ENCODE peak calls at places on chromosomes 12 and 14, in eight cellular contexts. I, P, F, N, H, S, U and Y are unnamed samples. For H3K27me3, the result is how much of the 10 kb centered on the place peaks cover.

GRCh38 chr12:26090853-26091510 is 33.9 kb downstream of the BHLHE41 start:
- DNase-seq in I (no peak), P (no peak), F (peak), N (no peak), H (no peak), S (no peak), U (peak), Y (no peak)

GRCh38 chr14:23577710-23578392 is 739 bp downstream of the JPH4 start:
- DNase-seq in I (no peak), P (peak), F (no peak), N (no peak), H (no peak), S (no peak), U (no peak), Y (no peak)

GRCh38 chr12:52215587-52216031 is 17.4 kb upstream of the KRT7 start:
- DNase-seq in I (peak), P (no peak), F (peak), N (peak), H (peak), S (no peak), U (peak), Y (no peak)

GRCh38 chr14:92880851-92881250 is 42.1 kb upstream of the CHGA start:
- DNase-seq in I (peak), P (peak), F (peak), N (peak), H (no peak), S (peak), U (peak), Y (peak)

GRCh38 chr12:86774841-86775386 is 518.7 kb upstream of the MGAT4C start:
- DNase-seq in I (no peak), P (no peak), F (peak), N (peak), H (peak), S (no peak), U (no peak), Y (peak)

GRCh38 chr14:99030436-99030835 is 241.6 kb downstream of the BCL11B start:
- DNase-seq in I (no peak), P (no peak), F (no peak), N (no peak), H (no peak), S (no peak), U (no peak), Y (no peak)

GRCh38 chr14:64421166-64421565 is 33.0 kb downstream of the MTHFD1 start:
- DNase-seq in I (no peak), P (no peak), F (peak), N (peak), H (no peak), S (no peak), U (no peak), Y (peak)

GRCh38 chr12:107454431-107454830 is 231.2 kb upstream of the PWP1 start:
- DNase-seq in I (no peak), P (no peak), F (no peak), N (no peak), H (no peak), S (no peak), U (no peak), Y (no peak)

GRCh38 chr12:55057466-55057865 is 37.7 kb downstream of the NEUROD4 start:
- DNase-seq in I (no peak), P (no peak), F (no peak), N (no peak), H (no peak), S (no peak), U (peak), Y (no peak)

GRCh38 chr12:94590428-94590827 is 59.9 kb downstream of the TMCC3 start:
- DNase-seq in I (no peak), P (no peak), F (no peak), N (no peak), H (no peak), S (peak), U (peak), Y (no peak)

GRCh38 chr14:50064993-50065392 is 51.4 kb downstream of the VCPKMT start:
- DNase-seq in I (no peak), P (no peak), F (no peak), N (peak), H (peak), S (no peak), U (no peak), Y (peak)

GRCh38 chr12:131114942-131115584 is 161.4 kb downstream of the ADGRD1 start:
- DNase-seq in I (no peak), P (no peak), F (no peak), N (no peak), H (no peak), S (no peak), U (no peak), Y (peak)

GRCh38 chr14:58805605-58806358 is 168.0 kb downstream of the DACT1 start:
- DNase-seq in I (no peak), P (no peak), F (peak), N (peak), H (peak), S (no peak), U (no peak), Y (no peak)

GRCh38 chr12:15939111-15939510 is 28.0 kb downstream of the DERA start:
- DNase-seq in I (no peak), P (no peak), F (no peak), N (no peak), H (no peak), S (no peak), U (no peak), Y (no peak)

GRCh38 chr12:47704719-47705118 is 1.1 kb downstream of the RPAP3 start:
- DNase-seq in I (no peak), P (no peak), F (no peak), N (no peak), H (no peak), S (no peak), U (no peak), Y (no peak)

GRCh38 chr12:39441963-39442894 is 691 bp downstream of the KIF21A start:
- DNase-seq in I (no peak), P (peak), F (no peak), N (peak), H (peak), S (no peak), U (peak), Y (peak)

GRCh38 chr14:86788229-86788628 is 1204.8 kb downstream of the GALC start:
- DNase-seq in I (no peak), P (no peak), F (peak), N (peak), H (peak), S (no peak), U (no peak), Y (no peak)

GRCh38 chr12:95820096-95820703 is 29.6 kb upstream of the NTN4 start:
- DNase-seq in I (peak), P (no peak), F (peak), N (peak), H (peak), S (no peak), U (peak), Y (peak)

GRCh38 chr12:113198286-113198685 is 12.8 kb downstream of the RITA1 start:
- DNase-seq in I (no peak), P (no peak), F (no peak), N (no peak), H (no peak), S (no peak), U (no peak), Y (no peak)

GRCh38 chr12:116954700-116955381 is 44.1 kb downstream of the FBXW8 start:
- DNase-seq in I (no peak), P (no peak), F (no peak), N (peak), H (no peak), S (no peak), U (no peak), Y (no peak)

GRCh38 chr14:38867561-38868150 is 235.4 kb downstream of the SEC23A start:
- DNase-seq in I (peak), P (peak), F (peak), N (peak), H (peak), S (peak), U (peak), Y (peak)

GRCh38 chr12:94071258-94071657 is 77.1 kb upstream of the PLXNC1 start:
- DNase-seq in I (no peak), P (no peak), F (no peak), N (no peak), H (no peak), S (no peak), U (no peak), Y (no peak)

GRCh38 chr12:88726806-88727722 is 146.8 kb upstream of the KITLG start:
- DNase-seq in I (no peak), P (no peak), F (peak), N (peak), H (peak), S (no peak), U (no peak), Y (peak)

GRCh38 chr12:16573652-16574077 is 32.3 kb downstream of the LMO3 start:
- DNase-seq in I (no peak), P (peak), F (peak), N (peak), H (peak), S (no peak), U (peak), Y (no peak)

GRCh38 chr12:63802012-63802608 is 22.4 kb downstream of the RXYLT1 start:
- DNase-seq in I (no peak), P (no peak), F (peak), N (peak), H (peak), S (no peak), U (peak), Y (peak)

GRCh38 chr14:94542111-94542810 is 19.0 kb upstream of the SERPINA4 start:
- DNase-seq in I (no peak), P (no peak), F (peak), N (no peak), H (no peak), S (no peak), U (no peak), Y (peak)
- H3K4me2 ChIP-seq in I (peak), P (no peak), F (no peak), N (no peak), H (no peak), S (no peak), U (no peak), Y (peak)

GRCh38 chr12:118370601-118371000 is 2.1 kb downstream of the TAOK3 start:
- DNase-seq in I (no peak), P (no peak), F (no peak), N (no peak), H (no peak), S (no peak), U (peak), Y (no peak)
- H3K9ac ChIP-seq in I (no peak), P (no peak), F (peak), N (peak), H (peak), S (no peak), U (no peak), Y (peak)

DNA sequence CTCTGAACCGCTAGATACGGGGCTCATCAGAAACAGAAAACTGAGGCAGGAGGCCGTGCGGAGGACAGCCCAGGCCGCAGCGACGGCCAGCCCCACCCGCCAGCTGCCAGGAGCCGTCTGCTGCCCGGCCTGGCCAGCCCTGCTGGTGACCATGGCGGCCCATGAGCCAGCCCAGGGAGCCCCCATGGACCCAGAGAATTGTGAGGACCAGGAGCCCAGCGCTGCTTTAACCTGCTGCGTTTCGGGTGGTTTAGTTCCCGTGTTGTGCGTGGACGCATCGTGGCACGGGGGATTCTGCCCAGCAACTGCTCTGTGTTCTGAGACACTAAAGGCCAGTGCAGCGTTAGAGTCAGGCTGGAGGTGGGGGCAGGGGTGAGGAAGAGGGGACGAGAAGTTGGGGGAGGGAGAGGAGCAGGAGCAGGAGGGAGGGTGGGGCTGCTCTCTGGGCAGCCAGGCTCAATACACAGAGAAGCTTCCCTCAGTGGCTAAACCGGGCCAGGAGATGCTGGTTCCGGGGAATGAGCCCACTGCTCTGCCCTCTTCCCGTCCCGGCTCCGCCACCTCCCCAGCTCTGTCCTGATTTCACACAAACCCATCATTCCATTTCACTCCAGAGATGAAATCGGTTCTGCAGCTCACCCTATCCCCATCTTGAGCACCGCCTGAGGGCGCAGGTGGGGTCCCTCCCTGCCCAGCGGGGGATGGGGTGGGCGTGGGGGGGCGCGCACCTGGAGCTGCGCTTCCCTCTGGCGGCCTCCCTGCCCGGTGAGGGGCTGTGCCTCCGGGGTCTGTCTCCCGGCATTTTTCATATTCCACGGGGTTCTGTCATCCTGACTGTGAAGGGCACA is 44.4 kb downstream of the NOC4L start:
- DNase-seq in I (no peak), P (no peak), F (no peak), N (no peak), H (no peak), S (no peak), U (peak), Y (no peak)
- H3K27me3 ChIP-seq in I (under half), P (under half), F (under half), N (under half), H (under half), S (under half), U (under half), Y (under half)

GRCh38 chr12:123397400-123397799 is 13.5 kb downstream of the KMT5A start:
- DNase-seq in I (no peak), P (no peak), F (no peak), N (no peak), H (no peak), S (no peak), U (no peak), Y (peak)
- H3K4me2 ChIP-seq in I (no peak), P (no peak), F (no peak), N (no peak), H (no peak), S (no peak), U (no peak), Y (peak)

DNA sequence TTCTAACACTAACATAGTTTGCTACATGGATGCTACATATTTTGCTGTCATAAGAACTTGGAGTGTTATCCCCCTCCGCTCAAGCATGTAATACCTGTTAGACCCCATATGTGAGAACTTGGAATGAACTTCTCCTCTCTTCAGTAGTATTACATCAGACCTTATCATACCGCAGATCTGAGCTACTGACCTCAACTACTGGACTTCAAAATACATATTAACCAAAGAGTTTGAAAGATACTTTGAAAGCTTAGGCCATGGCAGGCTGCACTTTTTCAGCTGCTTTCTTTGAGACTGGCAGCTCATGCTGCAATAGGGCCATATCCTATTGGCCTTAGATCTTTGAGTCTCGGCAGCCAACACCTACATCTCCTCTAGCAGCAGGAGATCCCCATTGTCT is 74.8 kb downstream of the EEA1 start:
- DNase-seq in I (no peak), P (no peak), F (no peak), N (no peak), H (no peak), S (no peak), U (peak), Y (no peak)
- H3K9ac ChIP-seq in I (no peak), P (no peak), F (no peak), N (no peak), H (no peak), S (no peak), U (no peak), Y (no peak)

GRCh38 chr12:2385529-2385928 is 332.7 kb downstream of the CACNA1C start:
- DNase-seq in I (no peak), P (no peak), F (no peak), N (no peak), H (no peak), S (no peak), U (no peak), Y (no peak)
- H3K27me3 ChIP-seq in I (under half), P (under half), F (under half), N (under half), H (under half), S (under half), U (under half), Y (under half)